ENCODE peak calls at places on chromosome 1, in four cellular contexts. One of them, this sample, is unnamed.

GRCh38 chr1:243312962-243313634 is 57.3 kb downstream of the SDCCAG8 start:
- DNase-seq in breast epithelium: no peak
- DNase-seq in transverse colon: no peak
- DNase-seq in K562: no peak
- DNase-seq in this sample: no peak

GRCh38 chr1:232476538-232476950 is 153.4 kb downstream of the SIPA1L2 start:
- DNase-seq in breast epithelium: no peak
- DNase-seq in transverse colon: no peak
- DNase-seq in K562: no peak
- DNase-seq in this sample: no peak

GRCh38 chr1:110190282-110190929 is 19.7 kb upstream of the KCNC4 start:
- DNase-seq in breast epithelium: no peak
- DNase-seq in transverse colon: no peak
- DNase-seq in K562: no peak
- DNase-seq in this sample: no peak

GRCh38 chr1:63326473-63327380 is 4.4 kb downstream of the FOXD3 start:
- DNase-seq in breast epithelium: no peak
- DNase-seq in transverse colon: no peak
- DNase-seq in K562: no peak
- DNase-seq in this sample: no peak

GRCh38 chr1:10761503-10762152 is 34.8 kb downstream of the CASZ1 start:
- DNase-seq in breast epithelium: peak
- DNase-seq in transverse colon: peak
- DNase-seq in K562: no peak
- DNase-seq in this sample: no peak

GRCh38 chr1:45337630-45338320 is 2.2 kb upstream of the TOE1 start:
- DNase-seq in breast epithelium: no peak
- DNase-seq in transverse colon: no peak
- DNase-seq in K562: no peak
- DNase-seq in this sample: no peak

GRCh38 chr1:234503193-234504050 is 24.4 kb upstream of the TARBP1 start:
- DNase-seq in breast epithelium: no peak
- DNase-seq in transverse colon: no peak
- DNase-seq in K562: no peak
- DNase-seq in this sample: no peak

GRCh38 chr1:66564250-66564649 is 30.3 kb downstream of the SGIP1 start:
- DNase-seq in breast epithelium: no peak
- DNase-seq in transverse colon: no peak
- DNase-seq in K562: no peak
- DNase-seq in this sample: peak

GRCh38 chr1:193406901-193407300 is 220.5 kb upstream of the B3GALT2 start:
- DNase-seq in breast epithelium: no peak
- DNase-seq in transverse colon: no peak
- DNase-seq in K562: peak
- DNase-seq in this sample: peak

GRCh38 chr1:153647375-153647714 is 11.2 kb upstream of the SNAPIN start:
- DNase-seq in breast epithelium: no peak
- DNase-seq in transverse colon: no peak
- DNase-seq in K562: no peak
- DNase-seq in this sample: no peak

GRCh38 chr1:24540051-24540905 is 15.6 kb upstream of the NCMAP start:
- DNase-seq in breast epithelium: no peak
- DNase-seq in transverse colon: no peak
- DNase-seq in K562: no peak
- DNase-seq in this sample: no peak

GRCh38 chr1:38344705-38345104 is 298.1 kb upstream of the POU3F1 start:
- DNase-seq in breast epithelium: no peak
- DNase-seq in transverse colon: no peak
- DNase-seq in K562: no peak
- DNase-seq in this sample: no peak

GRCh38 chr1:45557422-45557944 is 6.9 kb downstream of the AKR1A1 start:
- DNase-seq in breast epithelium: no peak
- DNase-seq in transverse colon: no peak
- DNase-seq in K562: no peak
- DNase-seq in this sample: no peak

GRCh38 chr1:26353976-26354820 is at the start of gene CRYBG2:
- DNase-seq in breast epithelium: peak
- DNase-seq in transverse colon: peak
- DNase-seq in K562: peak
- DNase-seq in this sample: no peak

GRCh38 chr1:175757381-175758015 is 14.1 kb upstream of the TNR start:
- DNase-seq in breast epithelium: no peak
- DNase-seq in transverse colon: peak
- DNase-seq in K562: peak
- DNase-seq in this sample: peak

GRCh38 chr1:209720826-209721225 is 16.2 kb downstream of the HSD11B1 start:
- DNase-seq in breast epithelium: no peak
- DNase-seq in transverse colon: no peak
- DNase-seq in K562: no peak
- DNase-seq in this sample: no peak

GRCh38 chr1:227880342-227880924 is 65.0 kb downstream of the PRSS38 start:
- DNase-seq in breast epithelium: no peak
- DNase-seq in transverse colon: no peak
- DNase-seq in K562: peak
- DNase-seq in this sample: no peak

GRCh38 chr1:34268311-34269042 is 91.8 kb downstream of the C1orf94 start:
- DNase-seq in breast epithelium: no peak
- DNase-seq in transverse colon: no peak
- DNase-seq in K562: no peak
- DNase-seq in this sample: peak

GRCh38 chr1:7436056-7437005 is 334.8 kb upstream of the VAMP3 start:
- DNase-seq in breast epithelium: no peak
- DNase-seq in transverse colon: no peak
- DNase-seq in K562: no peak
- DNase-seq in this sample: no peak

GRCh38 chr1:30684881-30685795 is 38.2 kb downstream of the MATN1 start:
- DNase-seq in breast epithelium: peak
- DNase-seq in transverse colon: peak
- DNase-seq in K562: peak
- DNase-seq in this sample: no peak

GRCh38 chr1:63794927-63795326 is 21.1 kb downstream of the ROR1 start:
- DNase-seq in breast epithelium: no peak
- DNase-seq in transverse colon: no peak
- DNase-seq in K562: no peak
- DNase-seq in this sample: peak

GRCh38 chr1:34126486-34126885 is 38.5 kb downstream of the CSMD2 start:
- DNase-seq in breast epithelium: no peak
- DNase-seq in transverse colon: no peak
- DNase-seq in K562: no peak
- DNase-seq in this sample: no peak

GRCh38 chr1:48462716-48463285 is 9.2 kb downstream of the SPATA6 start:
- DNase-seq in breast epithelium: no peak
- DNase-seq in transverse colon: no peak
- DNase-seq in K562: no peak
- DNase-seq in this sample: no peak

GRCh38 chr1:197920345-197921117 is 3.4 kb downstream of the LHX9 start:
- DNase-seq in breast epithelium: no peak
- DNase-seq in transverse colon: no peak
- DNase-seq in K562: no peak
- DNase-seq in this sample: no peak

GRCh38 chr1:204826970-204827369 is 43.7 kb upstream of the NFASC start:
- DNase-seq in breast epithelium: no peak
- DNase-seq in transverse colon: no peak
- DNase-seq in K562: peak
- DNase-seq in this sample: no peak

GRCh38 chr1:28437260-28437923 is 67.9 kb downstream of the PHACTR4 start:
- DNase-seq in breast epithelium: no peak
- DNase-seq in transverse colon: peak
- DNase-seq in K562: no peak
- DNase-seq in this sample: no peak

GRCh38 chr1:9263984-9264929 is 28.4 kb upstream of the SPSB1 start:
- DNase-seq in breast epithelium: no peak
- DNase-seq in transverse colon: no peak
- DNase-seq in K562: no peak
- DNase-seq in this sample: no peak

GRCh38 chr1:214281030-214281901 is at the start of gene SMYD2:
- DNase-seq in breast epithelium: peak
- DNase-seq in transverse colon: peak
- DNase-seq in K562: peak
- DNase-seq in this sample: peak
- TF ChIP-seq POLR2A in breast epithelium: no peak
- TF ChIP-seq POLR2A in transverse colon: peak
- TF ChIP-seq POLR2A in K562: peak
- TF ChIP-seq POLR2A in this sample: peak

DNA sequence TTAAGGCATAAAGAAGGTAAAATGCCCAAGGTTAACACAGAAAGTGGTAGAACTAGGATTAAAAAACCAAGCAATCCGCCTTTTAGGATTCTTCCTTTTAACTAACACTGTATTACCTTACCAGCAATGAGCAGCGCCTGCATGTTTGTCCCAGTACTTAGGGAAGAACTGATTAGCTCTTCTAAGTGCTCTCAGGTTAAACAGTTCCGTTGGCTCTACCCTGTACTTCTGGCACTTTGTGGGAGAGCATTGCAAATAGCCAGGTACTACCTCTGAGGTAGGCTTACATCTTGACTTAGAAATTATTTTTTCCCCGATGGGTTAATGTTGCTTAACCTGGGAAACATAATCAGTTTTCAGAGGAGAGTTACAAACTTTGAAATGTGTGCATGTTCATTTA is 21.5 kb downstream of the DHX9 start:
- DNase-seq in breast epithelium: no peak
- DNase-seq in transverse colon: no peak
- DNase-seq in K562: no peak
- DNase-seq in this sample: no peak
- TF ChIP-seq POLR2A in breast epithelium: no peak
- TF ChIP-seq POLR2A in transverse colon: no peak
- TF ChIP-seq POLR2A in K562: no peak
- TF ChIP-seq POLR2A in this sample: no peak

DNA sequence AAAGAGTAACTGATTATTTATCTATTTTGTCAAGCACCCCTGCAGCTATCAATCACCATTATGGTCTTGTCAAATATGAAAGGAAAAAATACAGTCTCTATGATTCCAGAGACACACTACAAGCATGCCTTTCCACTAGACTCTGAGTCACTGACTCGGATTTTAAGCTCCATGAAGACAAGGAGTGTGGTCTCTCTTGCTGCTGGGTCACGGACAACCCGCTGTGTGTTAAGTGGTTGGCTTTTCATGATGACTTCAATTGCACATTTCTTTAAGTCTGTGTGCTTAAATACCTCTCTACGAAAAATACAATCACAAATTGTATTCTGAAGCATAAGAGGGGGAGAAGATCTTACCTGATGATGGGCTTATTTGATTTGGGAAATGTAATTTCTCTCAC is 14.0 kb upstream of the GNG4 start:
- DNase-seq in breast epithelium: no peak
- DNase-seq in transverse colon: no peak
- DNase-seq in K562: no peak
- DNase-seq in this sample: no peak
- TF ChIP-seq POLR2A in breast epithelium: no peak
- TF ChIP-seq POLR2A in transverse colon: no peak
- TF ChIP-seq POLR2A in K562: no peak
- TF ChIP-seq POLR2A in this sample: no peak

GRCh38 chr1:84506729-84507453 is 510 bp upstream of the GNG5 start:
- DNase-seq in breast epithelium: no peak
- DNase-seq in transverse colon: no peak
- DNase-seq in K562: no peak
- DNase-seq in this sample: no peak
- TF ChIP-seq POLR2A in breast epithelium: no peak
- TF ChIP-seq POLR2A in transverse colon: no peak
- TF ChIP-seq POLR2A in K562: no peak
- TF ChIP-seq POLR2A in this sample: peak

GRCh38 chr1:226697151-226697575 is 41.9 kb downstream of the ITPKB start:
- DNase-seq in breast epithelium: no peak
- DNase-seq in transverse colon: no peak
- DNase-seq in K562: no peak
- DNase-seq in this sample: peak
- TF ChIP-seq POLR2A in breast epithelium: no peak
- TF ChIP-seq POLR2A in transverse colon: no peak
- TF ChIP-seq POLR2A in K562: no peak
- TF ChIP-seq POLR2A in this sample: no peak

This sample was measured in H54.